ENCODE peak calls at places on chromosomes 12 and 14, in four cellular contexts. X is testis, S is occipital lobe, U is Calu3. H is an unnamed sample.

GRCh38 chr12:51922762-51923505 is 15.6 kb downstream of the ACVRL1 start:
- DNase-seq in X (peak), S (no peak), U (no peak), H (peak)

GRCh38 chr12:50595667-50596066 is 90.9 kb downstream of the DIP2B start:
- DNase-seq in X (no peak), S (no peak), U (no peak), H (no peak)

GRCh38 chr12:79183946-79184345 is 319.4 kb downstream of the SYT1 start:
- DNase-seq in X (no peak), S (no peak), U (no peak), H (no peak)

GRCh38 chr14:55404170-55404569 is 7.5 kb downstream of the ATG14 start:
- DNase-seq in X (no peak), S (no peak), U (no peak), H (no peak)

GRCh38 chr14:83483063-83483462 is 1949.4 kb upstream of the SEL1L start:
- DNase-seq in X (no peak), S (no peak), U (no peak), H (no peak)

GRCh38 chr14:89176090-89176757 is 240.8 kb downstream of the FOXN3 start:
- DNase-seq in X (peak), S (no peak), U (no peak), H (no peak)

GRCh38 chr12:10354502-10354901 is 35.3 kb downstream of the KLRK1 start:
- DNase-seq in X (peak), S (no peak), U (no peak), H (peak)

GRCh38 chr12:77062846-77063461 is 2.4 kb downstream of the E2F7 start:
- DNase-seq in X (no peak), S (no peak), U (peak), H (no peak)

GRCh38 chr12:32230607-32230982 is 123.9 kb downstream of the BICD1 start:
- DNase-seq in X (no peak), S (no peak), U (no peak), H (no peak)

GRCh38 chr12:45184145-45184958 is 31.5 kb upstream of the ANO6 start:
- DNase-seq in X (no peak), S (no peak), U (no peak), H (no peak)

GRCh38 chr12:110102255-110102654 is 21.9 kb upstream of the IFT81 start:
- DNase-seq in X (peak), S (no peak), U (peak), H (no peak)

GRCh38 chr12:104738371-104738710 is 219.7 kb downstream of the SLC41A2 start:
- DNase-seq in X (no peak), S (no peak), U (no peak), H (no peak)

GRCh38 chr14:37842106-37842505 is 246.7 kb downstream of the TTC6 start:
- DNase-seq in X (no peak), S (no peak), U (no peak), H (no peak)

GRCh38 chr12:121915841-121916321 is 2.5 kb upstream of the CFAP251 start:
- DNase-seq in X (no peak), S (no peak), U (no peak), H (no peak)

GRCh38 chr12:109582636-109583035 is 9.0 kb downstream of the MVK start:
- DNase-seq in X (no peak), S (no peak), U (peak), H (no peak)

GRCh38 chr12:130537051-130537450 is 179.0 kb downstream of the RIMBP2 start:
- DNase-seq in X (no peak), S (no peak), U (no peak), H (no peak)

GRCh38 chr12:124771462-124772361 is 92.0 kb downstream of the SCARB1 start:
- DNase-seq in X (peak), S (peak), U (peak), H (peak)

GRCh38 chr12:93441111-93441616 is 583 bp downstream of the UBE2N start:
- DNase-seq in X (peak), S (no peak), U (peak), H (peak)

GRCh38 chr14:78519863-78520262 is 349.7 kb downstream of the NRXN3 start:
- DNase-seq in X (peak), S (no peak), U (peak), H (peak)

GRCh38 chr12:85575115-85576096 is 260.8 kb downstream of the RASSF9 start:
- DNase-seq in X (peak), S (no peak), U (peak), H (peak)

GRCh38 chr12:94191023-94191422 is 42.6 kb downstream of the PLXNC1 start:
- DNase-seq in X (no peak), S (no peak), U (no peak), H (no peak)

GRCh38 chr14:25431211-25432076 is 381.5 kb upstream of the STXBP6 start:
- DNase-seq in X (peak), S (no peak), U (no peak), H (peak)

GRCh38 chr14:104676694-104677505 is 12.5 kb upstream of the INF2 start:
- DNase-seq in X (peak), S (no peak), U (no peak), H (no peak)

GRCh38 chr12:82673698-82674097 is 13.0 kb upstream of the TMTC2 start:
- DNase-seq in X (no peak), S (no peak), U (no peak), H (no peak)

H was measured in adrenal gland.